ENCODE peak calls at places on chromosomes 5 and 9, in eight cellular contexts. O is neural progenitor cell, W is heart left ventricle, D is A673, Z is AG09309, Y is choroid plexus epithelial cell, T is cardiac fibroblast, E is fibroblast of mammary gland. G is an unnamed sample.

GRCh38 chr5:28516657-28517175 is 1478.3 kb upstream of the CDH9 start:
- DNase-seq in Y (peak), E (no peak), Z (no peak), D (no peak), O (peak), W (no peak), T (no peak), G (no peak)

GRCh38 chr5:65198777-65199120 is 283.0 kb downstream of the ADAMTS6 start:
- DNase-seq in Y (peak), E (peak), O (no peak), Z (peak), T (peak), W (no peak), D (no peak), G (peak)

GRCh38 chr9:27679338-27679737 is 106.1 kb upstream of the C9orf72 start:
- DNase-seq in O (peak), E (no peak), D (no peak), Y (no peak), Z (no peak), W (no peak), T (no peak), G (no peak)

GRCh38 chr5:134446938-134447337 is 35.3 kb upstream of the CDKN2AIPNL start:
- DNase-seq in T (peak), W (no peak), O (no peak), Z (no peak), Y (no peak), D (no peak), E (no peak), G (no peak)

GRCh38 chr9:115849679-115850412 is 303.7 kb upstream of the PAPPA start:
- DNase-seq in D (no peak), O (no peak), E (peak), W (no peak), Z (peak), Y (no peak), T (peak), G (no peak)

GRCh38 chr5:131218392-131218791 is 45.5 kb upstream of the CDC42SE2 start:
- DNase-seq in Z (no peak), O (no peak), W (no peak), T (peak), D (no peak), Y (peak), E (peak), G (no peak)

GRCh38 chr5:135578685-135579341 is at the start of gene CXCL14:
- DNase-seq in Y (peak), D (peak), O (peak), W (no peak), E (peak), Z (peak), T (peak), G (no peak)

GRCh38 chr5:153476767-153477166 is 13.7 kb upstream of the GRIA1 start:
- DNase-seq in W (no peak), Z (peak), D (peak), O (no peak), E (peak), T (peak), Y (peak), G (peak)

GRCh38 chr5:177133845-177134652 is 476 bp downstream of the NSD1 start:
- DNase-seq in D (peak), Z (no peak), T (peak), W (peak), E (peak), O (peak), Y (peak), G (no peak)

GRCh38 chr5:129172561-129172960 is 78.0 kb downstream of the ISOC1 start:
- DNase-seq in T (peak), O (peak), Z (no peak), D (peak), E (peak), Y (peak), W (no peak), G (no peak)

GRCh38 chr9:82604947-82605656 is 457.8 kb downstream of the RASEF start:
- DNase-seq in Z (no peak), W (no peak), D (no peak), Y (peak), T (peak), O (no peak), E (no peak), G (no peak)

GRCh38 chr5:80318212-80318611 is 1.6 kb upstream of the SPZ1 start:
- DNase-seq in O (no peak), D (peak), Y (peak), Z (no peak), W (no peak), E (peak), T (peak), G (peak)

GRCh38 chr9:116979461-116979860 is 292.4 kb downstream of the TRIM32 start:
- DNase-seq in D (no peak), T (no peak), Y (no peak), W (no peak), O (no peak), E (no peak), Z (no peak), G (no peak)

GRCh38 chr5:852431-853401 is 1.9 kb upstream of the ZDHHC11 start:
- DNase-seq in D (no peak), E (no peak), Y (no peak), O (no peak), Z (no peak), W (peak), T (no peak), G (no peak)

GRCh38 chr5:149392718-149393117 is 13.6 kb upstream of the IL17B start:
- DNase-seq in Y (peak), T (peak), Z (no peak), D (no peak), E (peak), W (no peak), O (no peak), G (no peak)

GRCh38 chr5:78162253-78162862 is 132.1 kb downstream of the AP3B1 start:
- DNase-seq in D (peak), Y (peak), E (peak), T (peak), O (peak), W (no peak), Z (peak), G (no peak)

GRCh38 chr5:40603378-40603777 is 76.3 kb upstream of the PTGER4 start:
- DNase-seq in E (no peak), O (peak), T (peak), D (no peak), W (no peak), Y (peak), Z (no peak), G (no peak)

GRCh38 chr5:139698461-139699146 is 50.5 kb downstream of the CXXC5 start:
- DNase-seq in T (peak), O (peak), Z (no peak), W (peak), Y (peak), D (peak), E (peak), G (no peak)

GRCh38 chr5:43772601-43773031 is 169.6 kb downstream of the NNT start:
- DNase-seq in W (no peak), D (peak), O (no peak), Y (peak), T (peak), Z (peak), E (peak), G (no peak)

GRCh38 chr9:112914524-112914923 is 23.8 kb upstream of the SLC46A2 start:
- DNase-seq in W (no peak), Z (no peak), E (no peak), O (no peak), T (no peak), Y (no peak), D (peak), G (no peak)

GRCh38 chr5:37272564-37272963 is 23.4 kb upstream of the CPLANE1 start:
- DNase-seq in D (no peak), E (no peak), O (no peak), T (peak), W (no peak), Z (no peak), Y (peak), G (no peak)

GRCh38 chr9:130431536-130432303 is 13.0 kb upstream of the ASS1 start:
- DNase-seq in O (no peak), W (peak), E (no peak), T (no peak), Z (no peak), D (no peak), Y (no peak), G (no peak)

GRCh38 chr9:136587944-136588662 is 42.3 kb upstream of the NOTCH1 start:
- DNase-seq in Y (no peak), D (peak), Z (no peak), O (peak), T (peak), E (no peak), W (peak), G (no peak)

GRCh38 chr5:399296-400281 is 43.4 kb upstream of the EXOC3 start:
- DNase-seq in O (peak), W (peak), T (peak), Y (peak), D (peak), Z (peak), E (peak), G (peak)

GRCh38 chr5:82440041-82440440 is 161.9 kb upstream of the RPS23 start:
- DNase-seq in W (no peak), Y (peak), O (no peak), D (no peak), E (peak), T (no peak), Z (no peak), G (no peak)

GRCh38 chr5:132289097-132289496 is 5.1 kb upstream of the SLC22A4 start:
- DNase-seq in W (no peak), T (peak), D (no peak), Y (no peak), O (no peak), E (peak), Z (no peak), G (no peak)

GRCh38 chr9:71685394-71685793 is 82.9 kb downstream of the CEMIP2 start:
- DNase-seq in W (no peak), E (no peak), O (no peak), Y (no peak), D (no peak), T (no peak), Z (no peak), G (no peak)

GRCh38 chr9:91839926-91840464 is 110.0 kb downstream of the ROR2 start:
- DNase-seq in T (no peak), W (peak), D (no peak), O (no peak), E (no peak), Y (no peak), Z (no peak), G (no peak)

GRCh38 chr5:146039420-146039819 is 66.0 kb downstream of the PLAC8L1 start:
- DNase-seq in O (no peak), T (no peak), Z (no peak), W (no peak), D (peak), E (no peak), Y (no peak), G (no peak)

GRCh38 chr5:39024005-39024404 is 50.2 kb downstream of the RICTOR start:
- DNase-seq in E (no peak), D (peak), Y (peak), T (no peak), W (no peak), O (peak), Z (no peak), G (no peak)

GRCh38 chr5:2003206-2003605 is 120.5 kb upstream of the IRX4 start:
- DNase-seq in E (no peak), Z (no peak), W (no peak), O (no peak), Y (no peak), D (no peak), T (no peak), G (no peak)

GRCh38 chr5:170266570-170267379 is 30.8 kb downstream of the LCP2 start:
- DNase-seq in Y (no peak), T (no peak), D (peak), O (peak), Z (no peak), W (no peak), E (no peak), G (no peak)

GRCh38 chr5:180605554-180606214 is 14.4 kb upstream of the SCGB3A1 start:
- DNase-seq in Y (peak), W (peak), E (peak), D (peak), T (peak), O (peak), Z (peak), G (peak)

GRCh38 chr9:19232117-19232829 is 1.8 kb downstream of the DENND4C start:
- DNase-seq in Z (no peak), Y (peak), W (no peak), E (no peak), T (peak), D (no peak), O (no peak), G (no peak)

GRCh38 chr5:133240425-133241091 is 188.7 kb downstream of the HSPA4 start:
- DNase-seq in W (peak), E (peak), Z (peak), D (peak), O (no peak), T (peak), Y (peak), G (peak)

GRCh38 chr9:110623462-110624025 is 44.0 kb upstream of the SVEP1 start:
- DNase-seq in O (peak), E (peak), Y (peak), W (no peak), Z (no peak), D (peak), T (peak), G (no peak)

GRCh38 chr5:76836585-76836984 is 13.2 kb upstream of the S100Z start:
- DNase-seq in Z (no peak), Y (no peak), T (peak), W (no peak), O (no peak), D (no peak), E (peak), G (no peak)

GRCh38 chr9:113931140-113931539 is 55.0 kb downstream of the ZNF618 start:
- DNase-seq in Z (no peak), Y (no peak), W (no peak), E (no peak), O (no peak), D (no peak), T (no peak), G (no peak)

GRCh38 chr5:157743163-157744054 is at the start of gene LSM11:
- DNase-seq in Z (peak), O (peak), T (peak), W (peak), D (peak), Y (peak), E (peak), G (peak)
- TF ChIP-seq CTCF in Z (peak), O (peak), T (peak), W (peak), D (peak), Y (peak), E (peak), G (peak)

DNA sequence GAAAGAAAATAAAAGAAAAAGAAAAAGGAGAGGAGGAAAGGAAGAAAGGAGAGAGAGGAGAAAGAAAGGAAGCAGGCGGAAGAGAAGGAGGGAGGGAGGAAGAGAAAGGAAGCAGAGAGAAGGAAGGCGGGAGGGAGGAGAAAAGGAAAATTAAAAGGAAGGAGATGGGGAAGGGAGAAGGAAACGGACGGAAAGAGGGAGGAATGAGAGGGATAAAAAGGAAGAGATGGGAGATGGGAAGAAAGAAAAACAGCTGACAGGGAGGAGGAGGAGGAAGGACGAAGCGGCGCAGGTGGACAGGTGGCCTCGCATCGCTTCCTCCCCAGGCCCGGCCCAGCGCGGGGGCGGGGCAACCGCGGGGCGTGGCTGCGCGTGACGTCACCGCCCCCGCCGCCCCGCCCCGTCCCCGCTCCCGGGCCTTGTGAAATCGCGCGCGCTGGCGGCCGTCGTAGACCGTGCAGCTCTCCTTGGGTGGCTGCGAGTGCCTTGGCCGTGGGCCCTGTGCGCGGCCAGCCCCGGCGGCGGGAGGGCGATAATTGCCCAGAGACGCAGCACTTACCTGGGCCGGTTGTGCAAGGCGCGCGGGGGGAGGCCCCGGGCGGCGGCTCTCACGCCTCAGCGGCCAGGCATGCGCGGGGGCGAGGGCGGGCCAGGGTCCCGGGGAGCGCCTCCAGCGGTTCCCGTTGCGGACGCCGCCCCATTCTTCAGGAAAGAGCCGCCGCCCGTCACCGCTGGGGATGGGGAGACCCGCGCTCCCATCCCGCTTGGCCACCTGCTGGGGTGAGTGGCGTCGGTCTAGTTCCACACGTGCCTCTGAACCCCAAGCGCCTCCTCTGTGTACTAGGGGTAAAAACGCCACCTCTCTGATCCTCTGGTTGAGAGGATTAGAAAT is 49.6 kb upstream of the FOXE1 start:
- DNase-seq in D (peak), Z (no peak), E (peak), T (peak), W (peak), Y (peak), O (peak), G (no peak)
- H3K4me3 ChIP-seq in D (peak), Z (peak), E (peak), T (peak), W (peak), Y (peak), O (peak), G (peak)

DNA sequence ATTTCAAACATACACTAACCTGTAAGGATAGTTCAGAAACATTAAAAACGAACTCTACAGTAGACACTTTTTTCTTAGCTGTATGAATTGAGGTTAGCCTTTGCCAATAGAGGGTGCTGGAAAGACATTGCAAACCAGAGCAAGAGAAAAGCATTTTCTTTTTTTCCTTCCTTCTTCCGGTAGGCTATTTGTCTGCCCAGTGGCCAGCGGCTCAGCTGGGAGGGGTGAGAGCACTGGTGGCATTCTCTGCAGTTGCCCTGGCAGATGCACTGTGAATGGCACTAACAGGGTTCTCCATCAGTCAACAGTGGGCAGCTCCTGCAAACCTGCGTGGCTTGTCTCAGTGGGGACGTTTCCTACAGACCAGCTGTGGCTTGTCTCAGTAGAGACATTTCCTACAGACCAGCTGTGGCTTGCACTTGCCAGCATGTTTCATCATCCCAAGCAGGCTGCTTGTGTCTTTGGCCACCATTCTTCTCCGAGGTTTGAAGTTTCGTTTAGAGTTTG is 984.5 kb upstream of the CDH18 start:
- DNase-seq in O (peak), Z (no peak), Y (peak), T (peak), D (peak), E (peak), W (peak), G (no peak)
- TF ChIP-seq CTCF in O (peak), Z (no peak), Y (peak), T (peak), D (peak), E (peak), W (no peak), G (no peak)

DNA sequence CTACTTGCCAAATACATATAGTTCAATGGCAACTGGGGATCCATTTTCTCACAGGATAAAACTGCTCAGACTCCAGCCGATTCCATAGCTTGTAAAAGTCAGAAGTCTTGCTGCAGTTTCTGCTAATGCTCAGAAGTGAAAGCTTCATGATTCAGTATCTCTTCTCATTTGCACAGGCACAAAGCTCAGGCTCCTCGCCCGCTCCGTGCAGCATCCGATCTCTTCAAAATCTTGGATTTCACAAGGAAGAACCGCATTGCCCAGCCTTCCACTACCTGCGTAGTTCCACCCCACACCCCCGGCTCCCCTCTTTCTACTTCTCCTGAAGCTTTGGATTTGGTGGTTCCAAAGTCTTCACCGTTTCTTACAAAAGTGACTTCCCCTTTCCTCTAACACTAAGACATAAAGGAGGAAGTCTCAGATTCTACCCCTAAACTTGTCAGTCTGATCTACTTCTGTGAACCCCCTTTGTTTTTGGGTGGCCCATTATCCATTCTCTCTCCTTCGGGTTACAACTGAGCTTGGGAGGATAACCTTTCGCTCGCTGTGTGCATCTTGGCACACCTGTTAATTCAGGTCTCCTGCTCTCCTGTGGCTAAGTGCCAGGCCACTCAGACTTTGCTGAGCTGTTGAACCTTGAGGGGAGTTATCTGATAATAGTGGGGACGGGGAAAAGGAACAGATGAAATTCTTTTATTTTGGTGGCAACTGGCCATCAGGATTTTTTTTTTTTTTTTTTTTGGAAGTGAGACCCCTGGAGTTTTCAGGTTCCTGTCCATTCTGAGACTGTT is 194.1 kb downstream of the GNA14 start:
- DNase-seq in O (no peak), Y (no peak), Z (no peak), E (no peak), D (no peak), T (no peak), W (no peak), G (no peak)
- H3K4me3 ChIP-seq in O (no peak), Y (no peak), Z (no peak), E (no peak), D (no peak), T (no peak), W (no peak), G (no peak)

GRCh38 chr9:105837261-105837660 is 142.9 kb downstream of the TMEM38B start:
- DNase-seq in T (no peak), D (no peak), W (no peak), Y (no peak), Z (no peak), E (no peak), O (no peak), G (no peak)

GRCh38 chr9:105833271-105833975 is 139.1 kb downstream of the TMEM38B start:
- DNase-seq in T (no peak), D (no peak), Y (no peak), E (no peak), Z (no peak), O (no peak), W (no peak), G (no peak)

GRCh38 chr9:105835721-105836120 is 141.4 kb downstream of the TMEM38B start:
- DNase-seq in Y (peak), Z (no peak), W (no peak), E (no peak), O (no peak), T (no peak), D (no peak), G (no peak)

GRCh38 chr9:105832311-105832710 is 138.0 kb downstream of the TMEM38B start:
- DNase-seq in E (no peak), Y (no peak), T (no peak), Z (no peak), W (no peak), O (no peak), D (no peak), G (no peak)

GRCh38 chr9:105834404-105834803 is 140.1 kb downstream of the TMEM38B start:
- DNase-seq in Y (no peak), W (no peak), O (no peak), T (no peak), Z (no peak), D (no peak), E (no peak), G (no peak)
- TF ChIP-seq CTCF in Y (no peak), W (no peak), O (no peak), T (no peak), Z (no peak), D (no peak), E (no peak), G (no peak)

GRCh38 chr9:95876138-95876444 is 600 bp downstream of the ERCC6L2 start:
- DNase-seq in D (no peak), Y (no peak), E (no peak), T (no peak), Z (no peak), O (no peak), W (no peak), G (no peak)

GRCh38 chr9:95874303-95874988 is 1.0 kb upstream of the ERCC6L2 start:
- DNase-seq in E (peak), T (peak), D (peak), Y (no peak), W (no peak), O (peak), Z (no peak), G (no peak)

GRCh38 chr9:95874989-95875304 is 544 bp upstream of the ERCC6L2 start:
- DNase-seq in T (no peak), E (peak), Z (no peak), W (peak), D (peak), O (peak), Y (peak), G (no peak)

GRCh38 chr9:95876595-95876994 is 1.1 kb downstream of the ERCC6L2 start:
- DNase-seq in Y (no peak), W (no peak), Z (no peak), O (no peak), E (peak), T (peak), D (no peak), G (no peak)

GRCh38 chr9:95875305-95876137 is at the start of gene ERCC6L2:
- DNase-seq in D (peak), Z (peak), Y (peak), W (peak), O (peak), T (peak), E (peak), G (peak)
- H3K4me3 ChIP-seq in D (no peak), Z (no peak), Y (no peak), W (peak), O (no peak), T (no peak), E (no peak), G (no peak)